ENCODE peak calls at places on chromosomes 16 and 17, in four cellular contexts. H is T-helper 9 cell, A is RCC 7860, T is mucosa of gallbladder. W is an unnamed sample.

GRCh38 chr17:3035256-3035967 is 28.0 kb downstream of the OR1D5 start:
- DNase-seq in H (no peak), A (no peak), T (no peak), W (no peak)

GRCh38 chr16:931651-932500 is 38.9 kb downstream of the LMF1 start:
- DNase-seq in T (no peak), A (no peak), H (no peak), W (no peak)

GRCh38 chr16:53090591-53091507 is 36.1 kb downstream of the CHD9 start:
- DNase-seq in H (no peak), T (peak), A (peak), W (peak)

GRCh38 chr16:85245307-85246172 is 133.3 kb upstream of the CIBAR2 start:
- DNase-seq in A (peak), T (peak), H (peak), W (peak)

GRCh38 chr16:1610071-1610840 is 1.6 kb downstream of the IFT140 start:
- DNase-seq in A (peak), T (peak), H (peak), W (peak)

GRCh38 chr17:42227849-42228696 is 33.8 kb upstream of the GHDC start:
- DNase-seq in H (no peak), T (no peak), A (no peak), W (no peak)

GRCh38 chr17:79007504-79008381 is 1.8 kb downstream of the CANT1 start:
- DNase-seq in T (no peak), H (no peak), A (no peak), W (peak)

GRCh38 chr17:15261063-15261817 is 3.9 kb downstream of the PMP22 start:
- DNase-seq in H (no peak), A (peak), T (peak), W (peak)

GRCh38 chr17:31140127-31140526 is 45.4 kb downstream of the NF1 start:
- DNase-seq in T (no peak), H (no peak), A (no peak), W (no peak)

GRCh38 chr16:22427556-22427955 is 53.1 kb upstream of the CDR2 start:
- DNase-seq in H (no peak), T (no peak), A (no peak), W (peak)

GRCh38 chr17:50359998-50360461 is 13.0 kb downstream of the MRPL27 start:
- DNase-seq in T (no peak), H (no peak), A (no peak), W (no peak)

GRCh38 chr17:82838386-82839063 is 1.3 kb downstream of the ZNF750 start:
- DNase-seq in H (no peak), T (peak), A (no peak), W (no peak)